ENCODE peak calls at places on chromosome 13, in four cellular contexts. U is H9, P is H1, G is mesendoderm. A is an unnamed sample.
A peak's percentile ranks its signal among the peaks of the same experiment; 100 is the strongest.

GRCh38 chr13:58992478-58993042 is 1171.2 kb downstream of the DIAPH3 start:
- DNase-seq in U (no peak), P (no peak), G (no peak), A (no peak)

GRCh38 chr13:48975101-48975925 is at the start of gene FNDC3A:
- DNase-seq in U (peak; percentile 79), P (peak; percentile 84), G (peak; percentile 90), A (peak; percentile 64)

GRCh38 chr13:40445557-40445990 is 220.9 kb downstream of the FOXO1 start:
- DNase-seq in U (peak; percentile 36), P (no peak), G (peak; percentile 42), A (no peak)

GRCh38 chr13:111385182-111385857 is 64.9 kb downstream of the TEX29 start:
- DNase-seq in U (peak; percentile 8), P (no peak), G (no peak), A (no peak)

GRCh38 chr13:56718791-56719190 is 421.9 kb upstream of the PRR20A start:
- DNase-seq in U (no peak), P (no peak), G (peak; percentile 71), A (no peak)

GRCh38 chr13:92994056-92994455 is 232.6 kb upstream of the GPC6 start:
- DNase-seq in U (no peak), P (no peak), G (no peak), A (peak; percentile 78)

GRCh38 chr13:41955605-41956004 is 5.3 kb downstream of the VWA8 start:
- DNase-seq in U (no peak), P (no peak), G (no peak), A (no peak)

GRCh38 chr13:74136089-74136658 is 2.0 kb upstream of the KLF12 start:
- DNase-seq in U (no peak), P (no peak), G (peak; percentile 28), A (peak; percentile 62)

GRCh38 chr13:66329988-66330429 is 900.1 kb downstream of the PCDH9 start:
- DNase-seq in U (no peak), P (no peak), G (no peak), A (peak; percentile 37)

GRCh38 chr13:59236309-59236939 is 927.3 kb downstream of the DIAPH3 start:
- DNase-seq in U (no peak), P (no peak), G (no peak), A (no peak)

GRCh38 chr13:95352486-95352885 is 51.2 kb upstream of the ABCC4 start:
- DNase-seq in U (no peak), P (no peak), G (no peak), A (no peak)

GRCh38 chr13:112861876-112862615 is 107.0 kb upstream of the MCF2L start:
- DNase-seq in U (no peak), P (no peak), G (no peak), A (no peak)

GRCh38 chr13:103694471-103694870 is 628.3 kb upstream of the SLC10A2 start:
- DNase-seq in U (no peak), P (no peak), G (no peak), A (no peak)

GRCh38 chr13:71260246-71260645 is 606.8 kb downstream of the DACH1 start:
- DNase-seq in U (no peak), P (no peak), G (no peak), A (no peak)

GRCh38 chr13:71255633-71256032 is 611.4 kb downstream of the DACH1 start:
- DNase-seq in U (no peak), P (no peak), G (no peak), A (no peak)

GRCh38 chr13:71249031-71249430 is 618.0 kb downstream of the DACH1 start:
- DNase-seq in U (no peak), P (no peak), G (no peak), A (no peak)

GRCh38 chr13:71252191-71252704 is 614.8 kb downstream of the DACH1 start:
- DNase-seq in U (no peak), P (no peak), G (no peak), A (no peak)

DNA sequence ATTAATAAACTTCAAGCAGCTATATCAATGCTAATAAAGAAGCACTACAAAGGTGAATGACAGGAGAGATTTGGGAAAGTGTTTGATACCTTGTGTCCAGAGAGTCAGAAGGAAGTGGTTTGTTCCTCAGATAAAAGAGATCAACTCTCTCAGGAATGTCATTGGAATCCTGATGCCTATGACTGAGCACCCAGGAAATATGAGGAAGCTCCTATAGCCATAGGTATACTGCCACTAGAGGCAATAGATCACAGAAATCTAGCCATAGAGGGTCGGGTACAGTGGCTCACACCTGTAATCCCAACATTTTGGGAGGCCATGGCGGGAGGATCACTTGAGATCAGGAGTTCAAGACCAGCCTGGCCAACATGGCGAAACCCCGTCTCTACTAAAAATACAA is 612.6 kb downstream of the DACH1 start:
- DNase-seq in U (no peak), P (no peak), G (peak; percentile 67), A (no peak)
- H4K5ac ChIP-seq in U (no peak overlapping the region), P (no peak overlapping the region), G (no peak overlapping the region), A (no peak overlapping the region)

GRCh38 chr13:38570706-38571105 is 116.2 kb upstream of the FREM2 start:
- DNase-seq in U (no peak), P (no peak), G (no peak), A (no peak)

GRCh38 chr13:38577048-38577447 is 109.8 kb upstream of the FREM2 start:
- DNase-seq in U (no peak), P (no peak), G (peak; percentile 39), A (no peak)

DNA sequence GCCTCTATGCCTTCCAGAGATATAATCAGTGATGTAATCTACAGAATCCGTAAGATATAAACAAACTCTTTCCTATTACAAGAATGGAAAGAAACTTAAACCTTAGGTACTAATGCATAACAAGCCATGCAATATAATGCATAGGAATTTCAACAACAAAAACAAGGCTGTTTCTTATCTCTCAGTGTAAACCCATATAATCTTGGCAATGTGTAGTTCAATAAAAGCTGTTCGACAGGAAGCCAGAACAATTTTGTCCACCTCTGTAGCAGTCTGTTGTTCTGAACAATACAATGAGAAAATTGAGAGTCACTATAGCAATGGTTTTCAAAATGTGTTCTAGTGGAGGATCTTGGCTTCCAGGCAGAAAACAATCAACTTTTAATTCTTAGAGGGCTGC is 111.5 kb upstream of the FREM2 start:
- DNase-seq in U (no peak), P (no peak), G (no peak), A (no peak)
- H4K5ac ChIP-seq in U (no peak overlapping the region), P (no peak overlapping the region), G (no peak overlapping the region), A (no peak overlapping the region)

DNA sequence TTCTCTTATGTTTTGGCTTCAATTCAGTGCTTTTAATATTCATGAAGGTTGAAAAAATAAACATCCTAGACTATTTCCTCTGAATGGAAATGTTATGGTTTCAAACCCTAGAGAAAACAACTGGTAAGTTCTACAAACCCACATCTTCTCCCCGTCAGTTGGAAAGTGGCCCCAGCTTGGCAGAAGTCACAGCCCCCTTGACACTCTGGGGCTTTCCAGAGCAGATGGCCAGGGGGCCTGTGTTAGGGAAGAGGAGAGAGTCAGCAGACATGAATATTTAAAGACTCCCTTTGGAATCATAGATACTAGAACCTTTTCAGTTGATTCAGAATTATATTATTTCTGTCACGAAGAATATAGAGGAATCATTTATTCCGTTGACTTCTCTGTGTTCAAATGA is 123.8 kb downstream of the SHISA2 start:
- DNase-seq in U (no peak), P (no peak), G (no peak), A (no peak)
- H4K5ac ChIP-seq in U (no peak overlapping the region), P (no peak overlapping the region), G (no peak overlapping the region), A (no peak overlapping the region)

GRCh38 chr13:36476661-36477060 is 44.4 kb downstream of the CCNA1 start:
- DNase-seq in U (no peak), P (no peak), G (no peak), A (no peak)
- H4K5ac ChIP-seq in U (no peak overlapping the region), P (no peak overlapping the region), G (no peak overlapping the region), A (no peak overlapping the region)

A was measured in IMR-90.